ENCODE peak calls at places on chromosomes 4 and X, in five cellular contexts. E is HEK293T, S is GM12878, C is NT2/D1, N is H1. Y is an unnamed sample.

GRCh38 chr4:73600917-73601316 is 19.3 kb downstream of the RASSF6 start:
- DNase-seq in N (no peak), S (no peak), C (no peak), E (no peak), Y (no peak)

GRCh38 chr4:120922390-120923200 is at the start of gene PRDM5:
- DNase-seq in C (peak), N (peak), S (no peak), E (peak), Y (no peak)

GRCh38 chrX:66931713-66932112 is 292.8 kb upstream of the EDA2R start:
- DNase-seq in S (no peak), E (no peak), C (no peak), N (no peak), Y (no peak)

GRCh38 chr4:141645611-141646340 is 9.4 kb downstream of the IL15 start:
- DNase-seq in S (no peak), N (no peak), E (no peak), C (no peak), Y (no peak)

GRCh38 chr4:56764775-56765174 is 56.7 kb downstream of the SPINK2 start:
- DNase-seq in S (no peak), N (no peak), E (no peak), C (no peak), Y (no peak)

GRCh38 chrX:153459976-153460375 is 10.4 kb downstream of the HAUS7 start:
- DNase-seq in S (no peak), E (no peak), N (no peak), C (no peak), Y (peak)

GRCh38 chr4:65508169-65508568 is 162.1 kb downstream of the EPHA5 start:
- DNase-seq in C (no peak), S (no peak), N (no peak), E (peak), Y (no peak)

GRCh38 chrX:100635989-100636320 is 651 bp downstream of the TSPAN6 start:
- DNase-seq in E (no peak), C (no peak), N (no peak), S (no peak), Y (no peak)

GRCh38 chrX:132614297-132614696 is 125.5 kb upstream of the MBNL3 start:
- DNase-seq in N (no peak), C (no peak), E (peak), S (no peak), Y (peak)

GRCh38 chrX:151183912-151184565 is 7.7 kb downstream of the GPR50 start:
- DNase-seq in N (peak), E (no peak), C (no peak), S (no peak), Y (no peak)

GRCh38 chr4:41611881-41612871 is 74.2 kb downstream of the LIMCH1 start:
- DNase-seq in N (no peak), S (no peak), E (peak), C (peak), Y (no peak)

GRCh38 chr4:140020457-140021361 is 133.3 kb downstream of the MAML3 start:
- DNase-seq in C (no peak), N (no peak), E (no peak), S (no peak), Y (no peak)

GRCh38 chr4:137997496-137997895 is 244.7 kb downstream of the SLC7A11 start:
- DNase-seq in N (no peak), S (no peak), C (no peak), E (no peak), Y (no peak)

GRCh38 chr4:149754526-149754925 is 61.1 kb downstream of the IQCM start:
- DNase-seq in N (no peak), E (no peak), S (no peak), C (no peak), Y (no peak)

GRCh38 chr4:48141048-48141447 is 7.0 kb upstream of the TXK start:
- DNase-seq in N (no peak), E (peak), S (no peak), C (no peak), Y (peak)

GRCh38 chr4:137711502-137711901 is 179.2 kb upstream of the PCDH18 start:
- DNase-seq in E (no peak), C (peak), N (no peak), S (no peak), Y (no peak)

GRCh38 chr4:173924561-173924960 is 358.9 kb downstream of the FBXO8 start:
- DNase-seq in S (no peak), N (no peak), C (no peak), E (no peak), Y (no peak)

GRCh38 chrX:104118765-104119164 is 6.4 kb downstream of the ZCCHC18 start:
- DNase-seq in E (no peak), C (no peak), N (no peak), S (no peak), Y (no peak)

GRCh38 chr4:81030617-81031388 is at the start of gene BMP3:
- DNase-seq in S (no peak), C (no peak), E (peak), N (peak), Y (no peak)

GRCh38 chrX:23478561-23478960 is 143.9 kb downstream of the PTCHD1 start:
- DNase-seq in C (no peak), S (no peak), N (no peak), E (no peak), Y (no peak)

DNA sequence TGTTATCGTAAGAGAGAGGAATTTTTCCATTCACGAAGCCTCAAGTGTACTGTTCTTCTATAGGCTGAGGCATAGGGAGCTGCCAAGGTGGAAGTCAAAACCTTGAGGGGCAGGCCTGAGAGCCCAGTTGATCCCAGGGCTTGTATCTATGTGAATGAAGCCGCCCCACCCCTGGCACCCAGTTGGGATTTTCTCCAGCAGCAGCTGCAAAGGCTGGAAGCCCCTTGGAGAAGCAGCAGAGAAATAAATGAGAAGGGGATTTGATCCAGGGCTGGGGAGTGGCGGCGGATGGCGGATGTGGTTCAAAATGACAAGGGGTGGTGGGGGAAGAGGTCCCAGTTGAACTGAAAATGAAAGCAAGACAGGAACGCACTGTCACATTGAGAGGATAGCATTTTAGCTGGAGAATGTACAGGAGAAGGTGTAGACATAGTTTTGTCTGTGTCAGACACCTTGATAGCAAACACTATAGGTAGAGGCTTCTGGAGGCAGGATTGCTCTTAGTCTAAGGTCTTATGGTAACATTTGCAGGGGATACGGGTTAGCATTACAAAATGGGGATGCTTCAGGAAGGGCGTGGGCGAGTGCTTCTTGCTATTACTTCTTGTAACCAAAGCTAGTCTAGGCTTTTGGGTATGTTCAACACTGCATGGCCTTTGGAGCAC is 32.6 kb downstream of the DOCK11 start:
- DNase-seq in C (no peak), E (no peak), N (no peak), S (peak), Y (no peak)
- TF ChIP-seq SUZ12 in C (no peak), E (no peak), N (no peak), S (no peak), Y (no peak)

DNA sequence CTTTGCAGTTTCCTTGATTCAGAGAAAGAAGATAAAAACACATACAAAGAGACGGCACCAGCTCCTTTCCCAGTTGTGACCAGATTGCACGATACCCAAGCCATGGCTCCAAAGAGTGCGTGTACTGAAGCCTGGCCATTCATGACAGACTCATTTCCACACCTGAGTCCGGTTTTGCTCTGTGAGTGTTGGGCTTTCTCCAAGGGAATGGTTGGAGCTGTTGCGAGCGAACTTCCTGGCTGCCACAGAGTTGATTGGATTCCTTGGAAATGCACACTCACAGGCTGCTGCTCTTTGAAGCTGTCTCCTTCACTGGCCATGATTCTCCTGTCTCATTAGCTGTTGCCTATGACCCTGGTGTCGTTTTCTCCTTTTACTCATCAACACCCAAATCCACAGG is 44.0 kb upstream of the BBS12 start:
- DNase-seq in S (no peak), C (no peak), N (no peak), E (no peak), Y (no peak)
- TF ChIP-seq SUZ12 in S (no peak), C (no peak), N (no peak), E (no peak), Y (no peak)

GRCh38 chrX:20046864-20047263 is 56.0 kb upstream of the BCLAF3 start:
- DNase-seq in S (no peak), E (no peak), C (no peak), N (no peak), Y (no peak)
- TF ChIP-seq SUZ12 in S (no peak), E (no peak), C (no peak), N (no peak), Y (no peak)

DNA sequence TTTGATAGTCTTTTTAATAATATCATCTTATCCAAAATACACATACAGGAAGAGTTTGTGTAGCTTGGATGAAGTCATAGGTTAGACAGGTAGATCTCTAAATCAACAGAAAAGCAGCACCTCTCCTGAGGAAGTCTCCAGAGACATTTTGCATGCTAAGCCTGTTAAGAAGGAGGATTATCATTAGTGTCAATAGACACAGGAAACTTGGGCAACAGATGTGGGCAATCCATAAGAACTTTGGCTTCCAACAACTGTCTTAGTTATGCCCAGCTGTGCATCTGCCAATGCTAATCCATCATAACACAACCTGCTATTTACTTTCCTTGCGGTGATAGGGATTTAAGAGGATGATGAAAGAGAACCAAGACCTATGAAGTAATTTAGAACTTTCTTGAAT is 1052.6 kb downstream of the RPA4 start:
- DNase-seq in N (no peak), S (no peak), E (no peak), C (no peak), Y (no peak)
- TF ChIP-seq SUZ12 in N (no peak), S (no peak), E (no peak), C (no peak), Y (no peak)

GRCh38 chr4:166734797-166735196 is 499.5 kb downstream of the SPOCK3 start:
- DNase-seq in N (no peak), C (no peak), E (no peak), S (no peak), Y (no peak)
- TF ChIP-seq SUZ12 in N (no peak), C (no peak), E (no peak), S (no peak), Y (no peak)

GRCh38 chrX:39600222-39600621 is 497.5 kb downstream of the BCOR start:
- DNase-seq in C (no peak), S (no peak), E (no peak), N (no peak), Y (no peak)

GRCh38 chrX:39602226-39602625 is 495.5 kb downstream of the BCOR start:
- DNase-seq in E (no peak), C (no peak), N (no peak), S (no peak), Y (no peak)

GRCh38 chrX:39601193-39602085 is 496.3 kb downstream of the BCOR start:
- DNase-seq in S (no peak), C (no peak), N (no peak), E (no peak), Y (no peak)

GRCh38 chrX:39596437-39596836 is 501.3 kb downstream of the BCOR start:
- DNase-seq in S (no peak), E (no peak), C (no peak), N (no peak), Y (no peak)

GRCh38 chrX:39599339-39599738 is 498.4 kb downstream of the BCOR start:
- DNase-seq in S (no peak), E (no peak), C (no peak), N (no peak), Y (no peak)
- TF ChIP-seq SUZ12 in S (no peak), E (no peak), C (no peak), N (no peak), Y (no peak)

GRCh38 chr4:66562276-66562806 is 892.1 kb upstream of the EPHA5 start:
- DNase-seq in N (no peak), S (no peak), E (no peak), C (no peak), Y (no peak)
- TF ChIP-seq SUZ12 in N (no peak), S (no peak), E (no peak), C (no peak), Y (no peak)

DNA sequence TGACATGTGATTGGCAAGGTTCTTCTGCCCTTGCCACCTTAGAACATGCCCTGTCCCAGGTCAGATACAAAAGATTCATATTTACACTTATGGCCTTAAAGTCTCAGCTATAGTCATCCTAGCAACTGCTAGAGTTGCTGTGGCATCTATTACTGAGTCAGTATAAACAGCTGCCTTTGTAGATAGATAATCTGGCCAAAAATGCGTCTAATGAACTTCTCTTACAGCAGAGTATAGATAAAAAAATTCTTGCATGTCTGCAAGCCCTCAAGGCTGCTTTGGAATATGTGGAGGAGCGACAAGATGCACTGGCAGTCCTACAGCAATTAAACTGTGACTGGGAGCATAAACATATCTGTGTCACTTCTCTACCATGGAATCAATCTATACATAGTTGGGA is 1209.7 kb upstream of the PABPC4L start:
- DNase-seq in C (no peak), N (no peak), E (no peak), S (no peak), Y (no peak)
- TF ChIP-seq SUZ12 in C (no peak), N (no peak), E (no peak), S (no peak), Y (no peak)

Y was measured in HepG2.